ENCODE peak calls at places on chromosome 1, in four cellular contexts. One of them, this sample, is unnamed.

GRCh38 chr1:89941110-89941770 is 53.7 kb upstream of the ZNF326 start:
- DNase-seq in HepG2: no peak
- DNase-seq in suprapubic skin: no peak
- DNase-seq in A549: no peak
- DNase-seq in this sample: no peak

GRCh38 chr1:116909511-116910378 is at the start of gene PTGFRN:
- DNase-seq in HepG2: no peak
- DNase-seq in suprapubic skin: peak
- DNase-seq in A549: peak
- DNase-seq in this sample: peak

GRCh38 chr1:156945881-156946661 is 25.6 kb downstream of the LRRC71 start:
- DNase-seq in HepG2: no peak
- DNase-seq in suprapubic skin: peak
- DNase-seq in A549: no peak
- DNase-seq in this sample: peak

GRCh38 chr1:172180886-172181285 is 239.6 kb upstream of the C1orf105 start:
- DNase-seq in HepG2: no peak
- DNase-seq in suprapubic skin: no peak
- DNase-seq in A549: no peak
- DNase-seq in this sample: peak

GRCh38 chr1:228259951-228260350 is 52.1 kb downstream of the OBSCN start:
- DNase-seq in HepG2: peak
- DNase-seq in suprapubic skin: no peak
- DNase-seq in A549: no peak
- DNase-seq in this sample: no peak

GRCh38 chr1:182295697-182296096 is 95.9 kb downstream of the GLUL start:
- DNase-seq in HepG2: no peak
- DNase-seq in suprapubic skin: no peak
- DNase-seq in A549: no peak
- DNase-seq in this sample: no peak

GRCh38 chr1:200627548-200628222 is 7.1 kb upstream of the KIF14 start:
- DNase-seq in HepG2: no peak
- DNase-seq in suprapubic skin: no peak
- DNase-seq in A549: no peak
- DNase-seq in this sample: no peak

GRCh38 chr1:170067253-170067819 is 7.2 kb downstream of the KIFAP3 start:
- DNase-seq in HepG2: no peak
- DNase-seq in suprapubic skin: no peak
- DNase-seq in A549: no peak
- DNase-seq in this sample: peak

GRCh38 chr1:51859333-51859732 is 19.2 kb downstream of the NRDC start:
- DNase-seq in HepG2: no peak
- DNase-seq in suprapubic skin: no peak
- DNase-seq in A549: no peak
- DNase-seq in this sample: no peak

GRCh38 chr1:51867479-51868232 is 10.9 kb downstream of the NRDC start:
- DNase-seq in HepG2: peak
- DNase-seq in suprapubic skin: no peak
- DNase-seq in A549: no peak
- DNase-seq in this sample: no peak

GRCh38 chr1:51859737-51860136 is 18.8 kb downstream of the NRDC start:
- DNase-seq in HepG2: no peak
- DNase-seq in suprapubic skin: no peak
- DNase-seq in A549: no peak
- DNase-seq in this sample: no peak

GRCh38 chr1:51861669-51862068 is 16.9 kb downstream of the NRDC start:
- DNase-seq in HepG2: no peak
- DNase-seq in suprapubic skin: no peak
- DNase-seq in A549: no peak
- DNase-seq in this sample: no peak

GRCh38 chr1:51863384-51863783 is 15.1 kb downstream of the NRDC start:
- DNase-seq in HepG2: no peak
- DNase-seq in suprapubic skin: no peak
- DNase-seq in A549: no peak
- DNase-seq in this sample: no peak
- TF ChIP-seq EP300 in HepG2: no peak
- TF ChIP-seq EP300 in suprapubic skin: no peak
- TF ChIP-seq EP300 in A549: no peak
- TF ChIP-seq EP300 in this sample: no peak

DNA sequence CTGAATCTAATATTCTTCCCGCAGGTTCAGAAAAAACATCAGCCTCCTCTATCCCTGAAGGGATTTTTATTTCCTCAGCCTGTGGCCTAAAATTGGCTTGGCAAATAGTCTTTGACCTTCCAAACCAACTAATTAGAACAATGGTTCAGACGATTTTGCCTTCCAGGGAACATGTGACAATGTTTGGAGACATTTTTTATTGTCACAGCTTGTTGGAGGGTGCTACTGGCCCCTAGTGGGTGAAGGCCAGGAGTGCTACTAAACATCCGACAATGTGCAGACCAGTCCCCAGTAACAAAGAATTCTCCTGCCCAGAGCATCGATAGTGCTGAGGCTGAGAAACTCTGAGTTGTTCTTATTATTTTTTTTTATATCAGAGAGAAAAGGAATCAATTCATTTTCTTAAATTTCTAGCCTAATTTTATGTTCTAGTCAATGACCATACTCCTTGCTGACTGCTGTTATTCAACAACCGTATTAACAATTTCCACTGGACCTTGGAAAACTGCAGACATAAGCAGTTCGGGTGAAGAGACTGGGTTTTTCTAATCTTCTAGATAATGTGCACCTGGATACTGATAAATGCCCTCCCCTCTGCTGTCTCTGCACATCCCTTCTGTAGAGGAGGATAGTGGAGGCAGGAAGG is 280.7 kb downstream of the LMX1A start:
- DNase-seq in HepG2: peak
- DNase-seq in suprapubic skin: no peak
- DNase-seq in A549: peak
- DNase-seq in this sample: no peak
- TF ChIP-seq CTCF in HepG2: peak
- TF ChIP-seq CTCF in suprapubic skin: peak
- TF ChIP-seq CTCF in A549: peak
- TF ChIP-seq CTCF in this sample: peak

DNA sequence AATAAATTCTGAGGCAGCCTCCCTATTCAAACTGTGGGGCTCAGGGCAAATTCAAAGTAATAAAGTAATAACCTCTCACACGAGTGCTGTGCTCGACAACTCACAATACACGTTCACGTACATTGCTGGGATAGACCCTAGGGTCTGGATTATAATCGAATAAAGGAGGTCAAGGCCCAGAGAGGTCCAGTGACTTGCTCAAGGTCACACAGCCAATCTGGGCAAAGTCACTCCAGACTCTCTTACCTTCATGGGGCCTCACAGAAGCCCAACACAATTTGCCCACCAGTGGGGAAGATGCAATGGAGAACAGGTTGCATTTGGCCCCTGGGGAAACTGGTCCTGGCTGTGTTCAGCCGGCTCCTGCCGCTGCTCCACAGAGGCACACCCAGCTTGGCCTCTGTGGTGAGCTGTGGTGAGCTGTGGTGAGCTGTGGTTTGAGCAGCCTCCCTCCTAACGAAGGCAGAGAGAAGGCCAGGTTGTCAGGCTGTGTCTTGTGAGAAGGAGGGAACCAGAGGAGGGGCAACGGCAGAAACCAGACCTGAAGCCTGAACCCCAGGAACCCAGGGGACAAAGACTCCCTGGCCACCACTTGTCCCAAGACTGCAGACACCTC is 35.1 kb downstream of the NUAK2 start:
- DNase-seq in HepG2: no peak
- DNase-seq in suprapubic skin: no peak
- DNase-seq in A549: no peak
- DNase-seq in this sample: peak
- TF ChIP-seq POLR2A in HepG2: no peak
- TF ChIP-seq POLR2A in suprapubic skin: no peak
- TF ChIP-seq POLR2A in A549: no peak
- TF ChIP-seq POLR2A in this sample: no peak

GRCh38 chr1:164770149-164770529 is 211.2 kb downstream of the PBX1 start:
- DNase-seq in HepG2: no peak
- DNase-seq in suprapubic skin: no peak
- DNase-seq in A549: no peak
- DNase-seq in this sample: no peak
- TF ChIP-seq EP300 in HepG2: no peak
- TF ChIP-seq EP300 in suprapubic skin: no peak
- TF ChIP-seq EP300 in A549: no peak
- TF ChIP-seq EP300 in this sample: no peak

GRCh38 chr1:166083887-166084286 is 82.9 kb downstream of the FAM78B start:
- DNase-seq in HepG2: no peak
- DNase-seq in suprapubic skin: no peak
- DNase-seq in A549: no peak
- DNase-seq in this sample: no peak
- TF ChIP-seq CTCF in HepG2: no peak
- TF ChIP-seq CTCF in suprapubic skin: no peak
- TF ChIP-seq CTCF in A549: no peak
- TF ChIP-seq CTCF in this sample: no peak